ENCODE peak calls at places on chromosomes 12 and 14, in seven cellular contexts. R is stimulated activated CD4-positive, alpha-beta T cell treated with anti-CD3 and anti-CD28 coated beads, Interleukin-4, amount 100 ng/mL, for 24 hours; Y is T follicular helper cell; T is HCT116; W is NCI-H345; I is WERI-Rb-1; K is astrocyte of the cerebellum. D is an unnamed sample.

GRCh38 chr12:52676163-52676562 is 4.0 kb downstream of the KRT1 start:
- DNase-seq in K (no peak), W (no peak), T (no peak), I (no peak), R (no peak), Y (no peak), D (no peak)

GRCh38 chr12:21248679-21249078 is 86.0 kb downstream of the SLCO1A2 start:
- DNase-seq in K (peak; percentile 3), T (no peak), W (no peak), R (no peak), Y (no peak), I (no peak), D (peak; percentile 10)

GRCh38 chr12:2575245-2575644 is 219.5 kb upstream of the FKBP4 start:
- DNase-seq in R (no peak), Y (no peak), W (peak; percentile 73), K (no peak), I (no peak), T (no peak), D (no peak)

GRCh38 chr12:51388066-51388799 is 3.0 kb downstream of the GALNT6 start:
- DNase-seq in W (no peak), Y (no peak), K (peak; percentile 24), I (no peak), T (no peak), R (no peak), D (no peak)

GRCh38 chr14:55136241-55136640 is 7.2 kb downstream of the LGALS3 start:
- DNase-seq in T (no peak), K (peak; percentile 46), W (no peak), I (no peak), R (no peak), Y (no peak), D (no peak)

GRCh38 chr14:104390221-104390931 is 189.2 kb upstream of the C14orf180 start:
- DNase-seq in Y (no peak), I (no peak), T (no peak), W (no peak), R (no peak), K (no peak), D (no peak)

GRCh38 chr14:100076133-100076532 is 10.9 kb downstream of the EVL start:
- DNase-seq in W (no peak), I (peak; percentile 22), T (peak; percentile 15), K (no peak), Y (no peak), R (peak; percentile 47), D (no peak)

GRCh38 chr12:9606736-9607372 is 862 bp downstream of the KLRB1 start:
- DNase-seq in Y (no peak), T (no peak), K (no peak), I (no peak), W (no peak), R (no peak), D (no peak)

GRCh38 chr12:123245678-123246077 is 12.4 kb downstream of the MTRFR start:
- DNase-seq in R (no peak), Y (no peak), K (no peak), W (no peak), I (no peak), T (no peak), D (no peak)

GRCh38 chr14:93980464-93981201 is 4.3 kb upstream of the ASB2 start:
- DNase-seq in R (no peak), K (peak; percentile 45), I (no peak), T (no peak), W (no peak), Y (no peak), D (no peak)

GRCh38 chr12:62466018-62466595 is 519 bp upstream of the MON2 start:
- DNase-seq in R (peak; percentile 23), K (no peak), I (peak; percentile 14), T (no peak), W (peak; percentile 34), Y (no peak), D (no peak)

GRCh38 chr14:100662850-100663527 is 63.7 kb upstream of the DLK1 start:
- DNase-seq in Y (peak; percentile 37), I (peak; percentile 61), K (no peak), T (peak; percentile 87), R (peak; percentile 65), W (peak; percentile 71), D (peak; percentile 52)

GRCh38 chr12:89962648-89963047 is 254.0 kb upstream of the ATP2B1 start:
- DNase-seq in R (no peak), T (no peak), W (no peak), Y (no peak), I (no peak), K (no peak), D (no peak)

GRCh38 chr12:111753144-111753881 is 13.4 kb upstream of the ALDH2 start:
- DNase-seq in K (no peak), W (peak; percentile 13), R (no peak), T (peak; percentile 2), I (peak; percentile 62), Y (no peak), D (no peak)

GRCh38 chr12:45284096-45284901 is 68.4 kb downstream of the ANO6 start:
- DNase-seq in T (no peak), K (no peak), Y (no peak), R (no peak), W (no peak), I (peak; percentile 44), D (no peak)

GRCh38 chr14:78202976-78203375 is 32.8 kb downstream of the NRXN3 start:
- DNase-seq in R (no peak), K (no peak), T (no peak), Y (no peak), W (peak; percentile 97), I (no peak), D (no peak)

D was measured in glomerular endothelial cell.